ENCODE peak calls at places on chromosomes 11 and 22, in five cellular contexts. M is brain microvascular endothelial cell, L is uterus, N is WTC11, V is stomach. T is an unnamed sample.
A peak's percentile ranks its signal among the peaks of the same experiment; 100 is the strongest.

GRCh38 chr22:19782533-19782932 is 22.0 kb downstream of the TBX1 start:
- DNase-seq in V (no peak), M (no peak), L (no peak), N (peak; percentile 5), T (no peak)

GRCh38 chr11:15800121-15800800 is 556.1 kb downstream of the SOX6 start:
- DNase-seq in N (no peak), M (peak; percentile 88), V (peak; percentile 50), L (no peak), T (no peak)

GRCh38 chr22:23383491-23384450 is 196.3 kb downstream of the IGLL1 start:
- DNase-seq in N (peak; percentile 63), M (no peak), L (no peak), V (peak; percentile 65), T (peak; percentile 71)

GRCh38 chr11:78417175-78417887 is at the start of gene GAB2:
- DNase-seq in L (no peak), M (no peak), N (peak; percentile 54), V (peak; percentile 51), T (no peak)

GRCh38 chr11:129846508-129847335 is 31.1 kb downstream of the TMEM45B start:
- DNase-seq in L (no peak), M (peak; percentile 95), N (no peak), V (no peak), T (no peak)

GRCh38 chr11:6418958-6419611 is at the start of gene APBB1:
- DNase-seq in N (peak; percentile 68), V (peak; percentile 67), M (peak; percentile 47), L (peak; percentile 65), T (peak; percentile 81)

GRCh38 chr11:107591098-107591445 is at the start of gene ELMOD1:
- DNase-seq in L (no peak), M (peak; percentile 24), N (peak; percentile 67), V (no peak), T (peak; percentile 74)

GRCh38 chr11:114773541-114774338 is 95.4 kb downstream of the NXPE2 start:
- DNase-seq in M (no peak), L (no peak), V (no peak), N (no peak), T (no peak)

GRCh38 chr11:123166095-123166559 is 28.9 kb downstream of the CLMP start:
- DNase-seq in N (peak; percentile 80), L (peak; percentile 89), M (peak; percentile 82), V (no peak), T (no peak)

GRCh38 chr22:50030315-50031188 is 18.0 kb upstream of the IL17REL start:
- DNase-seq in N (peak; percentile 93), V (peak; percentile 86), M (peak; percentile 26), L (peak; percentile 65), T (peak; percentile 85)

GRCh38 chr11:17593466-17594245 is 46.6 kb downstream of the OTOG start:
- DNase-seq in V (no peak), L (no peak), M (no peak), N (peak; percentile 8), T (peak; percentile 64)

GRCh38 chr11:116856423-116856822 is 19.0 kb upstream of the APOA1 start:
- DNase-seq in L (no peak), M (no peak), V (no peak), N (no peak), T (no peak)

GRCh38 chr11:9862981-9863380 is 199.1 kb downstream of the SWAP70 start:
- DNase-seq in M (peak; percentile 51), L (no peak), V (no peak), N (no peak), T (no peak)

GRCh38 chr11:27184458-27185312 is 144.1 kb downstream of the BBOX1 start:
- DNase-seq in L (no peak), N (no peak), M (no peak), V (no peak), T (no peak)

GRCh38 chr11:49316180-49316579 is 107.8 kb upstream of the FOLH1 start:
- DNase-seq in M (no peak), V (no peak), L (no peak), N (no peak), T (no peak)

GRCh38 chr22:31852691-31853370 is 91.5 kb upstream of the YWHAH start:
- DNase-seq in V (no peak), L (no peak), M (peak; percentile 19), N (no peak), T (no peak)

GRCh38 chr11:118152552-118153471 is at the start of gene SCN4B:
- DNase-seq in M (peak; percentile 5), L (peak; percentile 49), N (peak; percentile 81), V (peak; percentile 65), T (no peak)

GRCh38 chr22:25120761-25121212 is 78.9 kb upstream of the CRYBB3 start:
- DNase-seq in L (peak; percentile 30), V (peak; percentile 55), M (no peak), N (no peak), T (no peak)

GRCh38 chr11:20131744-20132666 is 28.3 kb downstream of the DBX1 start:
- DNase-seq in M (peak; percentile 53), N (peak; percentile 80), V (peak; percentile 68), L (peak; percentile 69), T (no peak)

GRCh38 chr11:119223856-119224255 is 17.7 kb downstream of the CBL start:
- DNase-seq in N (no peak), V (no peak), M (no peak), L (no peak), T (no peak)

GRCh38 chr11:42870480-42870879 is 441.3 kb upstream of the API5 start:
- DNase-seq in L (no peak), N (no peak), M (no peak), V (no peak), T (no peak)

GRCh38 chr22:29270475-29271271 is 2.6 kb downstream of the EWSR1 start:
- DNase-seq in L (no peak), V (no peak), N (no peak), M (peak; percentile 22), T (no peak)

GRCh38 chr11:117819096-117820040 is 5.2 kb downstream of the FXYD2 start:
- DNase-seq in L (peak; percentile 53), N (peak; percentile 82), M (peak; percentile 66), V (peak; percentile 66), T (no peak)

GRCh38 chr11:129117595-129118350 is 74.4 kb downstream of the ARHGAP32 start:
- DNase-seq in M (peak; percentile 63), N (peak; percentile 19), L (peak; percentile 38), V (peak; percentile 29), T (no peak)

GRCh38 chr11:88414385-88414861 is 76.9 kb upstream of the CTSC start:
- DNase-seq in L (peak; percentile 35), V (no peak), M (peak; percentile 83), N (no peak), T (no peak)

GRCh38 chr11:57458410-57459111 is 1.8 kb upstream of the RTN4RL2 start:
- DNase-seq in L (no peak), V (peak; percentile 62), M (peak; percentile 2), N (peak; percentile 74), T (no peak)

GRCh38 chr22:38176170-38176741 is 5.4 kb downstream of the PLA2G6 start:
- DNase-seq in V (peak; percentile 79), M (peak; percentile 89), L (peak; percentile 77), N (no peak), T (no peak)

GRCh38 chr22:43244803-43245527 is 58.0 kb upstream of the TTLL12 start:
- DNase-seq in L (no peak), N (no peak), V (no peak), M (no peak), T (no peak)

GRCh38 chr11:72353861-72354260 is 80.5 kb downstream of the CLPB start:
- DNase-seq in V (peak; percentile 28), M (no peak), N (peak; percentile 47), L (no peak), T (no peak)

GRCh38 chr22:29503811-29504372 is 23.9 kb downstream of the NEFH start:
- DNase-seq in V (no peak), N (no peak), M (peak; percentile 67), L (peak; percentile 62), T (no peak)

GRCh38 chr11:11397043-11397415 is 44.0 kb upstream of the CSNK2A3 start:
- DNase-seq in N (no peak), M (no peak), L (no peak), V (no peak), T (no peak)

GRCh38 chr22:19919701-19920363 is 21.7 kb upstream of the COMT start:
- DNase-seq in M (no peak), L (no peak), V (no peak), N (no peak), T (no peak)

GRCh38 chr11:61037694-61038093 is 64.6 kb upstream of the CD5 start:
- DNase-seq in L (no peak), V (peak; percentile 75), M (peak; percentile 31), N (no peak), T (no peak)

GRCh38 chr11:74090701-74091100 is 80.1 kb downstream of the C2CD3 start:
- DNase-seq in N (no peak), L (no peak), M (no peak), V (no peak), T (no peak)
- TF ChIP-seq CTCF in N (no peak), L (no peak), M (peak; percentile 64), V (peak; percentile 10), T (no peak)

GRCh38 chr11:63897459-63898156 is 19.4 kb downstream of the RCOR2 start:
- DNase-seq in V (no peak), M (no peak), L (no peak), N (no peak), T (no peak)

GRCh38 chr11:63905179-63905578 is 11.8 kb downstream of the RCOR2 start:
- DNase-seq in L (no peak), M (no peak), N (no peak), V (no peak), T (no peak)

GRCh38 chr11:63903884-63904283 is 13.1 kb downstream of the RCOR2 start:
- DNase-seq in V (no peak), L (no peak), M (no peak), N (no peak), T (no peak)

GRCh38 chr11:63904743-63905142 is 12.2 kb downstream of the RCOR2 start:
- DNase-seq in N (no peak), L (no peak), V (no peak), M (no peak), T (no peak)

DNA sequence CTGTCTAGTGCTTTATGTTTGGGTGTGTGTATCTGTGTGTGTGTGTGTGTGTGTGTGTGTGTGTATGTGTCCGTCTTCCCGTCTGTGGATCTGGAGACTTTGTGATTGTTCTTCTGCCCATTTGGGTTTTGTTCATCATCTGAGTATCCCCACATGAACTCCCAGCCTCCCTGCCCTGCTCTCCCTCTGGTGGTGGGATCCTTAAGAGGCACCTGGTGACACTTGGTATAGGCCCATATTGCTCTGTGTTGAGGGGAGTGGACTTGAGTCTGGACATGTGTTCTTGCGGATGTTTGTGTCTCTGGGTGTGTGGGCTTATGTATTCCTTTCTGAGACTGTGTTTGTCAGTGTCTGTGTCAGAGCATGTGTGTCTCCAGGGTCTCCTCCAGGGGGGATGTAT is 15.3 kb downstream of the RCOR2 start:
- DNase-seq in M (no peak), V (no peak), L (no peak), N (no peak), T (no peak)
- TF ChIP-seq CTCF in M (peak; percentile 71), V (no peak), L (no peak), N (no peak), T (peak; percentile 56)

DNA sequence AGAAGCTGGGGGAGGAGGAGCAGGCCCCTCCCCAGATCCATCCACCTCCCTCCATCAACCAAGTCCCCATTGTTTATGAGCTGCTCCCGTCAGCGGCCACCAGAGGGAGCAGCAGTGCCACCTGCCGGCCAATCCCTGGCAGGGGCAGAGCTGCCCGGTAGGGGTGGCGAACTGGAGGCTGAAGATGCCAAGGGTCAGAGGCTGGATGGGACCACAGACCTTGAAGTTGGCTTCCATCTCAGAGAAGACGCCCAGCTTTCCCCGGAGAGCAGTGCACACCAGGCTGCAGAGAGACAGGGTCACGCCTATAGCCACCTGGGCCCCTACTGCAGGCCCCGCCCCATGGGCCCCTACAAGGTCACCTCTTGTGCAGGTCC is 3.6 kb downstream of the FIBP start:
- DNase-seq in N (peak; percentile 87), L (peak; percentile 68), V (peak; percentile 83), M (no peak), T (no peak)
- TF ChIP-seq CTCF in N (peak; percentile 95), L (peak; percentile 97), V (peak; percentile 96), M (peak; percentile 100), T (peak; percentile 99)

GRCh38 chr22:46131151-46131587 is 19.2 kb upstream of the PPARA start:
- DNase-seq in L (no peak), N (peak; percentile 87), M (no peak), V (no peak), T (no peak)
- TF ChIP-seq CTCF in L (no peak), N (peak; percentile 91), M (peak; percentile 61), V (no peak), T (peak; percentile 64)

T was measured in type B pancreatic cell.